ENCODE peak calls at places on chromosomes 16 and 17, in six cellular contexts. M is A549; O is IMR-90; Y is astrocyte of the spinal cord; V is CD8-positive, alpha-beta T cell; A is left ventricle myocardium inferior. H is an unnamed sample.
A peak's percentile ranks its signal among the peaks of the same experiment; 100 is the strongest.

GRCh38 chr17:1713878-1714487 is 3.8 kb upstream of the TLCD2 start:
- DNase-seq in O (peak; percentile 32), V (no peak), Y (no peak), M (peak; percentile 77), A (no peak), H (peak; percentile 44)

GRCh38 chr17:40824015-40824832 is 1.8 kb upstream of the KRT10 start:
- DNase-seq in A (no peak), Y (no peak), V (no peak), O (no peak), M (no peak), H (no peak)

GRCh38 chr17:31581022-31581483 is 189.6 kb downstream of the RAB11FIP4 start:
- DNase-seq in O (peak; percentile 68), M (no peak), A (peak; percentile 78), V (no peak), Y (peak; percentile 94), H (peak; percentile 71)

GRCh38 chr17:9811086-9811485 is 10.8 kb downstream of the GSG1L2 start:
- DNase-seq in M (no peak), A (no peak), V (no peak), O (no peak), Y (no peak), H (no peak)

GRCh38 chr17:42547001-42547461 is 5.7 kb upstream of the HSD17B1 start:
- DNase-seq in A (no peak), Y (no peak), V (no peak), M (no peak), O (no peak), H (no peak)

GRCh38 chr17:39629894-39630293 is 3.1 kb downstream of the PPP1R1B start:
- DNase-seq in A (no peak), M (no peak), V (no peak), O (no peak), Y (no peak), H (no peak)

GRCh38 chr16:1237990-1238389 is 2.5 kb upstream of the TPSAB1 start:
- DNase-seq in O (no peak), V (no peak), A (no peak), M (no peak), Y (no peak), H (no peak)

GRCh38 chr16:75254359-75254837 is 3.0 kb upstream of the BCAR1 start:
- DNase-seq in M (peak; percentile 91), A (no peak), O (peak; percentile 88), Y (no peak), V (no peak), H (peak; percentile 73)

GRCh38 chr16:81592353-81592866 is 147.8 kb downstream of the CMIP start:
- DNase-seq in O (no peak), Y (no peak), A (no peak), M (no peak), V (no peak), H (no peak)

GRCh38 chr16:63066552-63066951 is 1030.3 kb upstream of the CDH8 start:
- DNase-seq in M (no peak), V (no peak), A (no peak), O (no peak), Y (no peak), H (no peak)

GRCh38 chr17:17919169-17920107 is 52.8 kb downstream of the TOM1L2 start:
- DNase-seq in O (peak; percentile 72), M (peak; percentile 96), A (peak; percentile 58), Y (peak; percentile 82), V (peak; percentile 67), H (peak; percentile 77)

GRCh38 chr17:1413281-1413791 is 13.3 kb upstream of the YWHAE start:
- DNase-seq in M (no peak), V (no peak), Y (peak; percentile 82), O (peak; percentile 86), A (peak; percentile 82), H (peak; percentile 94)

GRCh38 chr17:19331134-19331533 is 31.4 kb downstream of the B9D1 start:
- DNase-seq in O (peak; percentile 92), A (no peak), V (no peak), M (no peak), Y (peak; percentile 85), H (peak; percentile 85)

GRCh38 chr16:30922960-30923535 is 324 bp upstream of the FBXL19 start:
- DNase-seq in A (peak; percentile 100), V (peak; percentile 92), O (peak; percentile 99), Y (peak; percentile 100), M (peak; percentile 97), H (peak; percentile 99)

GRCh38 chr17:20982589-20983358 is 60.0 kb downstream of the USP22 start:
- DNase-seq in A (no peak), M (no peak), Y (no peak), O (no peak), V (no peak), H (no peak)

GRCh38 chr16:3494574-3494973 is 715 bp downstream of the C16orf90 start:
- DNase-seq in O (no peak), V (no peak), A (no peak), M (no peak), Y (no peak), H (no peak)

GRCh38 chr16:54050281-54051210 is 236.0 kb downstream of the IRX3 start:
- DNase-seq in V (no peak), M (no peak), Y (peak; percentile 75), A (no peak), O (no peak), H (no peak)

GRCh38 chr16:84706856-84707255 is 7.1 kb downstream of the USP10 start:
- DNase-seq in O (no peak), Y (no peak), M (no peak), V (no peak), A (no peak), H (no peak)

GRCh38 chr17:73740370-73740769 is 96.1 kb upstream of the SDK2 start:
- DNase-seq in V (no peak), A (no peak), M (no peak), O (no peak), Y (no peak), H (no peak)

DNA sequence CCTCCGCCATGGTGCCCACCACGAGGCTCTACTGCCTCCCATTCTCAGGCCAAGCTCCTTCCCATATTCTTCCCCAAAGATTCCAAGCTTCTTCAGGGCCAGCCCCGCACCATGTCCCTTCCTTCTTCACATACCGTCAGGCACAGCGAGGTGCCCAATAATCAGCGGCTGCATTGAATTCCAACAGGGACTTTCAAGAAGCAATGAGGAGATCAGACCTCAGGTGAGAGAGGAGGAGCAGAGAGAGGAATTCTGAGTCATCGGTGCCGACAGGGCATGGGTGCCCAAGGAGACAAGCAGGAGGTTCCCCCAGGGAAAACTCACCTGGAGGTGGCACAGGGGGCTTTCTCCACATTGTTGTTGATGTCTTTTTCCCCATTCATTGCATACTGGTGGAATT is 2.0 kb downstream of the NOS2 start:
- DNase-seq in Y (no peak), V (no peak), A (no peak), M (no peak), O (no peak), H (no peak)
- H3K4me3 ChIP-seq in Y (no peak overlapping the region), V (no peak overlapping the region), A (no peak overlapping the region), M (no peak overlapping the region), O (no peak overlapping the region), H (no peak overlapping the region)

DNA sequence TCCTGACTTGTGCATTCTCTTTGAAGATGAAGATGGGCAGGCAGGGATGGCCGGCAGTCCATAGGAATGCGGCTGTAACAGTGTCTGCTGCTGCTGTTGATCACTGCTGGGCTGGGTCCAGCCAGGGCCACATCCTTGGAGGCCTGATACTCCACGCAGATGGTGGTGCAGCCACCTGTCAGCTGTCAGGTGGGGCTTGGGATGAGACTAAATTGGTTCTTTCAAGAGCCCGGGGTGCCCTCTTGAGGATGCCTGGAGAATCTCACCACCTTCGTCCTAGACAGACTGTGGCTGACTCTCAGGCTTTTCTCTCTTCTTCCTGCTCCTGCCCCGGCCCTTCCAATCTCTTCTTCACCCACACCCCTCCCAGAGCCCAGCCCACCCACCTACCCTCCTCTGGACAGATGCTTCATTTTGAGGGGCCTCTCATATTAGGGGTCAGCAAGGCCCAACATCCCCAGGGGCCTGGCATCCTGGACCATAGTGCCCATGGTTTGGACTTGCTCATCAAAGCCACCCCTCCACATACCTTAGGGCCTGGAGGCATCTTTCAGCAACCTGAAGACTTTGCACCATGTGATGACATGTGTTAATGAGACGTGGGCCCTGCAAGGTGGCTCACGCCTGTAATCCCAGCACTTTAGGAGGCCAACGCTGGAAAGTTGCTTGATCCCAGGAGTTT is 19.1 kb downstream of the OSBPL7 start:
- DNase-seq in Y (peak; percentile 48), A (no peak), V (peak; percentile 60), M (peak; percentile 92), O (peak; percentile 41), H (peak; percentile 54)
- TF ChIP-seq CTCF in Y (peak; percentile 74), A (peak; percentile 64), V (peak; percentile 54), M (peak; percentile 84), O (peak; percentile 58), H (peak; percentile 68)

GRCh38 chr17:12296120-12296727 is 275.5 kb downstream of the MAP2K4 start:
- DNase-seq in M (no peak), A (peak; percentile 20), O (peak; percentile 60), Y (peak; percentile 8), V (no peak), H (peak; percentile 23)
- H3K4me3 ChIP-seq in M (no peak overlapping the region), A (no peak overlapping the region), O (no peak overlapping the region), Y (no peak overlapping the region), V (no peak overlapping the region), H (no peak overlapping the region)

GRCh38 chr16:56675685-56676210 is 6.1 kb downstream of the MT1H start:
- DNase-seq in A (no peak), Y (no peak), M (no peak), O (no peak), V (peak; percentile 57), H (no peak)

GRCh38 chr16:56672761-56673536 is 3.3 kb downstream of the MT1H start:
- DNase-seq in M (no peak), O (peak; percentile 56), A (no peak), Y (no peak), V (no peak), H (peak; percentile 26)

GRCh38 chr16:56670640-56670934 is 973 bp downstream of the MT1H start:
- DNase-seq in O (no peak), V (no peak), M (no peak), Y (no peak), A (no peak), H (no peak)

GRCh38 chr16:56671706-56672105 is 2.1 kb downstream of the MT1H start:
- DNase-seq in Y (peak; percentile 16), V (no peak), O (peak; percentile 44), A (no peak), M (no peak), H (peak; percentile 38)

GRCh38 chr16:56673916-56674315 is 4.3 kb downstream of the MT1H start:
- DNase-seq in A (no peak), V (peak; percentile 23), O (peak; percentile 20), Y (peak; percentile 27), M (no peak), H (peak; percentile 37)
- TF ChIP-seq CTCF in A (peak; percentile 77), V (peak; percentile 52), O (peak; percentile 45), Y (peak; percentile 63), M (peak; percentile 53), H (peak; percentile 58)

H was measured in fibroblast of mammary gland.